ENCODE peak calls at places on chromosomes 1 and 21, in ten cellular contexts. One of them, this sample, is unnamed.

GRCh38 chr1:77539510-77540142 is 142.8 kb downstream of the ZZZ3 start:
- DNase-seq in transverse colon: no peak
- DNase-seq in heart right ventricle: peak; percentile 17
- DNase-seq in foreskin fibroblast: peak; percentile 96
- DNase-seq in neural progenitor cell: peak; percentile 42
- DNase-seq in lung: no peak
- DNase-seq in stomach: no peak
- DNase-seq in breast epithelium: no peak
- DNase-seq in RWPE1: peak; percentile 42
- DNase-seq in colonic mucosa: no peak
- DNase-seq in this sample: peak; percentile 64

GRCh38 chr1:84145051-84145450 is 980 bp downstream of the PRKACB start:
- DNase-seq in transverse colon: peak; percentile 18
- DNase-seq in heart right ventricle: no peak
- DNase-seq in foreskin fibroblast: peak; percentile 34
- DNase-seq in neural progenitor cell: no peak
- DNase-seq in lung: no peak
- DNase-seq in stomach: no peak
- DNase-seq in breast epithelium: no peak
- DNase-seq in RWPE1: no peak
- DNase-seq in colonic mucosa: peak; percentile 41
- DNase-seq in this sample: no peak

GRCh38 chr1:10867138-10867721 is 70.8 kb upstream of the CASZ1 start:
- DNase-seq in transverse colon: peak; percentile 69
- DNase-seq in heart right ventricle: peak; percentile 37
- DNase-seq in foreskin fibroblast: peak; percentile 71
- DNase-seq in neural progenitor cell: peak; percentile 88
- DNase-seq in lung: peak; percentile 38
- DNase-seq in stomach: peak; percentile 74
- DNase-seq in breast epithelium: peak; percentile 31
- DNase-seq in RWPE1: peak; percentile 59
- DNase-seq in colonic mucosa: peak; percentile 64
- DNase-seq in this sample: no peak

GRCh38 chr1:109789771-109790170 is 26.0 kb upstream of the EPS8L3 start:
- DNase-seq in transverse colon: peak; percentile 5
- DNase-seq in heart right ventricle: no peak
- DNase-seq in foreskin fibroblast: no peak
- DNase-seq in neural progenitor cell: no peak
- DNase-seq in lung: no peak
- DNase-seq in stomach: peak; percentile 19
- DNase-seq in breast epithelium: no peak
- DNase-seq in RWPE1: no peak
- DNase-seq in colonic mucosa: peak; percentile 16
- DNase-seq in this sample: no peak

GRCh38 chr1:109989656-109990653 is 5.4 kb downstream of the AHCYL1 start:
- DNase-seq in transverse colon: no peak
- DNase-seq in heart right ventricle: no peak
- DNase-seq in foreskin fibroblast: peak; percentile 28
- DNase-seq in neural progenitor cell: no peak
- DNase-seq in lung: no peak
- DNase-seq in stomach: no peak
- DNase-seq in breast epithelium: no peak
- DNase-seq in RWPE1: no peak
- DNase-seq in colonic mucosa: no peak
- DNase-seq in this sample: no peak

GRCh38 chr1:54118704-54119103 is 34.1 kb downstream of the CDCP2 start:
- DNase-seq in transverse colon: no peak
- DNase-seq in heart right ventricle: no peak
- DNase-seq in foreskin fibroblast: peak; percentile 81
- DNase-seq in neural progenitor cell: no peak
- DNase-seq in lung: no peak
- DNase-seq in stomach: no peak
- DNase-seq in breast epithelium: no peak
- DNase-seq in RWPE1: peak; percentile 58
- DNase-seq in colonic mucosa: no peak
- DNase-seq in this sample: no peak

GRCh38 chr1:55034476-55035133 is 4.7 kb upstream of the PCSK9 start:
- DNase-seq in transverse colon: no peak
- DNase-seq in heart right ventricle: no peak
- DNase-seq in foreskin fibroblast: peak; percentile 60
- DNase-seq in neural progenitor cell: no peak
- DNase-seq in lung: no peak
- DNase-seq in stomach: no peak
- DNase-seq in breast epithelium: no peak
- DNase-seq in RWPE1: no peak
- DNase-seq in colonic mucosa: no peak
- DNase-seq in this sample: no peak

GRCh38 chr1:247638011-247638410 is 32.6 kb downstream of the OR2G3 start:
- DNase-seq in transverse colon: no peak
- DNase-seq in heart right ventricle: no peak
- DNase-seq in foreskin fibroblast: no peak
- DNase-seq in neural progenitor cell: no peak
- DNase-seq in lung: no peak
- DNase-seq in stomach: no peak
- DNase-seq in breast epithelium: no peak
- DNase-seq in RWPE1: no peak
- DNase-seq in colonic mucosa: no peak
- DNase-seq in this sample: no peak

GRCh38 chr1:168876830-168877229 is 147.8 kb upstream of the DPT start:
- DNase-seq in transverse colon: no peak
- DNase-seq in heart right ventricle: no peak
- DNase-seq in foreskin fibroblast: no peak
- DNase-seq in neural progenitor cell: no peak
- DNase-seq in lung: no peak
- DNase-seq in stomach: no peak
- DNase-seq in breast epithelium: no peak
- DNase-seq in RWPE1: no peak
- DNase-seq in colonic mucosa: no peak
- DNase-seq in this sample: no peak

GRCh38 chr1:160709715-160710114 is 1.9 kb downstream of the CD48 start:
- DNase-seq in transverse colon: no peak
- DNase-seq in heart right ventricle: no peak
- DNase-seq in foreskin fibroblast: no peak
- DNase-seq in neural progenitor cell: no peak
- DNase-seq in lung: no peak
- DNase-seq in stomach: no peak
- DNase-seq in breast epithelium: no peak
- DNase-seq in RWPE1: no peak
- DNase-seq in colonic mucosa: no peak
- DNase-seq in this sample: no peak

GRCh38 chr21:41283211-41283818 is 33.3 kb upstream of the FAM3B start:
- DNase-seq in transverse colon: peak; percentile 50
- DNase-seq in heart right ventricle: peak; percentile 66
- DNase-seq in foreskin fibroblast: peak; percentile 86
- DNase-seq in neural progenitor cell: peak; percentile 81
- DNase-seq in lung: peak; percentile 56
- DNase-seq in stomach: peak; percentile 49
- DNase-seq in breast epithelium: peak; percentile 56
- DNase-seq in RWPE1: peak; percentile 80
- DNase-seq in colonic mucosa: peak; percentile 64
- DNase-seq in this sample: peak; percentile 85

GRCh38 chr1:59730302-59730701 is 84.4 kb upstream of the HOOK1 start:
- DNase-seq in transverse colon: no peak
- DNase-seq in heart right ventricle: no peak
- DNase-seq in foreskin fibroblast: peak; percentile 86
- DNase-seq in neural progenitor cell: no peak
- DNase-seq in lung: no peak
- DNase-seq in stomach: no peak
- DNase-seq in breast epithelium: no peak
- DNase-seq in RWPE1: peak; percentile 83
- DNase-seq in colonic mucosa: no peak
- DNase-seq in this sample: peak; percentile 51

GRCh38 chr1:202101182-202101581 is 21.5 kb upstream of the GPR37L1 start:
- DNase-seq in transverse colon: no peak
- DNase-seq in heart right ventricle: no peak
- DNase-seq in foreskin fibroblast: no peak
- DNase-seq in neural progenitor cell: no peak
- DNase-seq in lung: no peak
- DNase-seq in stomach: peak; percentile 58
- DNase-seq in breast epithelium: no peak
- DNase-seq in RWPE1: no peak
- DNase-seq in colonic mucosa: peak; percentile 69
- DNase-seq in this sample: no peak

GRCh38 chr1:28580706-28581530 is 11.1 kb upstream of the RAB42 start:
- DNase-seq in transverse colon: peak; percentile 68
- DNase-seq in heart right ventricle: no peak
- DNase-seq in foreskin fibroblast: peak; percentile 67
- DNase-seq in neural progenitor cell: peak; percentile 82
- DNase-seq in lung: peak; percentile 48
- DNase-seq in stomach: peak; percentile 42
- DNase-seq in breast epithelium: no peak
- DNase-seq in RWPE1: peak; percentile 21
- DNase-seq in colonic mucosa: peak; percentile 55
- DNase-seq in this sample: no peak

DNA sequence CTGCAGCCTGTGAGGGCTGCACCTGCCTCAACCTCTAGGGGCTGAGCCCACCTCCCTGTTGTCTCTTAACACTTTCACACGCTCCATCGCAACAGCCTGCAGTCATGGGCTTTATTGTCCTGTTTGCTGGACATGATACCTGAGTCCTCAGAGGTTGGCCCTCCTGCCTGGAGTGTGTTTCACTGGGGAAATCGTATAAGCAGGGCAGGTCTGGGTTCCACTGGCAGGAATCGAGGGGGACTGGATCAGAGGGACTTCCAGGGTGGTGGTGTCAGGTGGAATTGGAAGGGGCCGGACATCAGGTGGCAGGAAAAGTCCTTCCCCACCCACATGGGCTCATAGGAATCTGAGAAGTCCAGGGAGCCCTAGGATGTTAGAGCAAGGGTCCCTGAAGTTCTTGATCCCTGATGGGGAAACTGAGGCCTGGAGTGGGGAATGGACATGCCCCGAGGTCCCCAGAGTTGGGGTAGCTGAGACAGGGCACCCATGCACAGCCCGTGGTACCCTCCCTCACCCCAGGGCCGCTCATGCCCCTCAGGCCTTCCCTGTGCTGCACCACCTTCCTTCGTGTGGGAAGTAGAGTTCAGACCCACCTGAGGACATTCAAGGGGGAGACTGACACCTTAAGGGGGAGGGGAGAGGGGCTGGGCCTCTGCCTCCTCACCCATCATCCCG is 66.6 kb downstream of the PIK3CD start:
- DNase-seq in transverse colon: no peak
- DNase-seq in heart right ventricle: no peak
- DNase-seq in foreskin fibroblast: no peak
- DNase-seq in neural progenitor cell: no peak
- DNase-seq in lung: no peak
- DNase-seq in stomach: no peak
- DNase-seq in breast epithelium: no peak
- DNase-seq in RWPE1: no peak
- DNase-seq in colonic mucosa: no peak
- DNase-seq in this sample: no peak
- TF ChIP-seq CTCF in transverse colon: no peak
- TF ChIP-seq CTCF in heart right ventricle: no peak
- TF ChIP-seq CTCF in foreskin fibroblast: no peak
- TF ChIP-seq CTCF in neural progenitor cell: no peak
- TF ChIP-seq CTCF in lung: no peak
- TF ChIP-seq CTCF in stomach: no peak
- TF ChIP-seq CTCF in breast epithelium: no peak
- TF ChIP-seq CTCF in RWPE1: no peak
- TF ChIP-seq CTCF in colonic mucosa: no peak
- TF ChIP-seq CTCF in this sample: no peak

GRCh38 chr1:20195464-20195780 is 9.1 kb upstream of the PLA2G2C start:
- DNase-seq in transverse colon: no peak
- DNase-seq in heart right ventricle: no peak
- DNase-seq in foreskin fibroblast: no peak
- DNase-seq in neural progenitor cell: no peak
- DNase-seq in lung: no peak
- DNase-seq in stomach: no peak
- DNase-seq in breast epithelium: no peak
- DNase-seq in RWPE1: no peak
- DNase-seq in colonic mucosa: no peak
- DNase-seq in this sample: no peak
- TF ChIP-seq CTCF in transverse colon: no peak
- TF ChIP-seq CTCF in heart right ventricle: no peak
- TF ChIP-seq CTCF in foreskin fibroblast: no peak
- TF ChIP-seq CTCF in neural progenitor cell: no peak
- TF ChIP-seq CTCF in lung: no peak
- TF ChIP-seq CTCF in stomach: no peak
- TF ChIP-seq CTCF in breast epithelium: no peak
- TF ChIP-seq CTCF in RWPE1: peak; percentile 4
- TF ChIP-seq CTCF in colonic mucosa: peak; percentile 16
- TF ChIP-seq CTCF in this sample: no peak

GRCh38 chr1:113205980-113206766 is 133.2 kb downstream of the LRIG2 start:
- DNase-seq in transverse colon: no peak
- DNase-seq in heart right ventricle: no peak
- DNase-seq in foreskin fibroblast: no peak
- DNase-seq in neural progenitor cell: no peak
- DNase-seq in lung: peak; percentile 68
- DNase-seq in stomach: no peak
- DNase-seq in breast epithelium: peak; percentile 32
- DNase-seq in RWPE1: no peak
- DNase-seq in colonic mucosa: no peak
- DNase-seq in this sample: no peak
- TF ChIP-seq CTCF in transverse colon: no peak
- TF ChIP-seq CTCF in heart right ventricle: no peak
- TF ChIP-seq CTCF in foreskin fibroblast: no peak
- TF ChIP-seq CTCF in neural progenitor cell: no peak
- TF ChIP-seq CTCF in lung: no peak
- TF ChIP-seq CTCF in stomach: no peak
- TF ChIP-seq CTCF in breast epithelium: no peak
- TF ChIP-seq CTCF in RWPE1: no peak
- TF ChIP-seq CTCF in colonic mucosa: no peak
- TF ChIP-seq CTCF in this sample: no peak

GRCh38 chr21:14115646-14116045 is 95.1 kb downstream of the LIPI start:
- DNase-seq in transverse colon: no peak
- DNase-seq in heart right ventricle: no peak
- DNase-seq in foreskin fibroblast: no peak
- DNase-seq in neural progenitor cell: no peak
- DNase-seq in lung: no peak
- DNase-seq in stomach: no peak
- DNase-seq in breast epithelium: no peak
- DNase-seq in RWPE1: no peak
- DNase-seq in colonic mucosa: no peak
- DNase-seq in this sample: no peak

GRCh38 chr21:14116080-14116481 is 94.7 kb downstream of the LIPI start:
- DNase-seq in transverse colon: no peak
- DNase-seq in heart right ventricle: no peak
- DNase-seq in foreskin fibroblast: no peak
- DNase-seq in neural progenitor cell: no peak
- DNase-seq in lung: no peak
- DNase-seq in stomach: no peak
- DNase-seq in breast epithelium: no peak
- DNase-seq in RWPE1: no peak
- DNase-seq in colonic mucosa: no peak
- DNase-seq in this sample: no peak

GRCh38 chr21:14121719-14122118 is 89.0 kb downstream of the LIPI start:
- DNase-seq in transverse colon: no peak
- DNase-seq in heart right ventricle: no peak
- DNase-seq in foreskin fibroblast: no peak
- DNase-seq in neural progenitor cell: no peak
- DNase-seq in lung: no peak
- DNase-seq in stomach: no peak
- DNase-seq in breast epithelium: no peak
- DNase-seq in RWPE1: no peak
- DNase-seq in colonic mucosa: no peak
- DNase-seq in this sample: no peak

GRCh38 chr21:14120091-14120734 is 90.5 kb downstream of the LIPI start:
- DNase-seq in transverse colon: peak; percentile 57
- DNase-seq in heart right ventricle: no peak
- DNase-seq in foreskin fibroblast: no peak
- DNase-seq in neural progenitor cell: peak; percentile 59
- DNase-seq in lung: no peak
- DNase-seq in stomach: peak; percentile 53
- DNase-seq in breast epithelium: no peak
- DNase-seq in RWPE1: peak; percentile 6
- DNase-seq in colonic mucosa: peak; percentile 49
- DNase-seq in this sample: no peak

GRCh38 chr21:14119038-14119437 is 91.7 kb downstream of the LIPI start:
- DNase-seq in transverse colon: no peak
- DNase-seq in heart right ventricle: no peak
- DNase-seq in foreskin fibroblast: no peak
- DNase-seq in neural progenitor cell: peak; percentile 40
- DNase-seq in lung: no peak
- DNase-seq in stomach: no peak
- DNase-seq in breast epithelium: no peak
- DNase-seq in RWPE1: no peak
- DNase-seq in colonic mucosa: no peak
- DNase-seq in this sample: no peak
- TF ChIP-seq CTCF in transverse colon: no peak
- TF ChIP-seq CTCF in heart right ventricle: no peak
- TF ChIP-seq CTCF in foreskin fibroblast: no peak
- TF ChIP-seq CTCF in neural progenitor cell: peak; percentile 45
- TF ChIP-seq CTCF in lung: no peak
- TF ChIP-seq CTCF in stomach: no peak
- TF ChIP-seq CTCF in breast epithelium: no peak
- TF ChIP-seq CTCF in RWPE1: no peak
- TF ChIP-seq CTCF in colonic mucosa: no peak
- TF ChIP-seq CTCF in this sample: no peak

This sample was measured in astrocyte of the cerebellum.